ENCODE peak calls at places on chromosomes 2 and 18, in four cellular contexts. W is NCI-H69, M is G401, D is A549. B is an unnamed sample.

GRCh38 chr2:100422320-100422719 is 4.9 kb upstream of the CHST10 start:
- DNase-seq in M (peak; percentile 18), D (peak; percentile 50), W (peak; percentile 33), B (peak; percentile 62)

GRCh38 chr2:71534786-71535185 is 81.4 kb downstream of the DYSF start:
- DNase-seq in W (no peak), D (no peak), M (no peak), B (no peak)

GRCh38 chr2:55051026-55051866 is 995 bp upstream of the RTN4 start:
- DNase-seq in M (peak; percentile 56), W (peak; percentile 72), D (peak; percentile 96), B (no peak)

GRCh38 chr18:68417826-68418225 is 297.1 kb downstream of the TMX3 start:
- DNase-seq in W (no peak), D (no peak), M (no peak), B (no peak)

GRCh38 chr2:120867290-120868231 is 131.9 kb downstream of the GLI2 start:
- DNase-seq in W (peak; percentile 53), D (peak; percentile 49), M (peak; percentile 21), B (no peak)

GRCh38 chr2:86135653-86136052 is 29.6 kb downstream of the PTCD3 start:
- DNase-seq in D (no peak), M (no peak), W (no peak), B (no peak)

GRCh38 chr2:3115301-3116042 is 262.1 kb downstream of the EIPR1 start:
- DNase-seq in W (no peak), D (no peak), M (no peak), B (no peak)

GRCh38 chr2:191566347-191566746 is 111.6 kb upstream of the NABP1 start:
- DNase-seq in W (peak; percentile 42), D (peak; percentile 67), M (peak; percentile 25), B (peak; percentile 67)

GRCh38 chr2:205025580-205026240 is 480.4 kb downstream of the PARD3B start:
- DNase-seq in W (no peak), D (no peak), M (no peak), B (no peak)

GRCh38 chr18:8847066-8847755 is 141.9 kb downstream of the MTCL1 start:
- DNase-seq in M (no peak), D (no peak), W (no peak), B (no peak)

GRCh38 chr2:111668741-111669140 is 215.3 kb downstream of the ANAPC1 start:
- DNase-seq in D (no peak), W (no peak), M (no peak), B (no peak)

GRCh38 chr2:182103531-182103930 is 117.9 kb downstream of the PPP1R1C start:
- DNase-seq in D (no peak), W (no peak), M (no peak), B (no peak)

GRCh38 chr2:160075171-160075570 is 12.8 kb upstream of the PLA2R1 start:
- DNase-seq in W (no peak), D (peak; percentile 13), M (no peak), B (no peak)

GRCh38 chr18:68796936-68797690 is 767 bp upstream of the CCDC102B start:
- DNase-seq in D (no peak), W (peak; percentile 83), M (no peak), B (no peak)

GRCh38 chr2:73970850-73971471 is 13.7 kb upstream of the TET3 start:
- DNase-seq in D (no peak), M (peak; percentile 64), W (no peak), B (no peak)

GRCh38 chr18:74513883-74514205 is 17.7 kb downstream of the CNDP2 start:
- DNase-seq in W (no peak), D (no peak), M (no peak), B (no peak)

GRCh38 chr2:96762529-96763253 is 2.0 kb downstream of the CNNM4 start:
- DNase-seq in W (peak; percentile 12), D (no peak), M (peak; percentile 60), B (no peak)

GRCh38 chr2:105768176-105768575 is 23.5 kb downstream of the NCK2 start:
- DNase-seq in D (no peak), W (no peak), M (no peak), B (no peak)

GRCh38 chr2:219687266-219687665 is 59.8 kb downstream of the SLC4A3 start:
- DNase-seq in D (no peak), M (no peak), W (no peak), B (no peak)

GRCh38 chr2:40036241-40036640 is 257.2 kb upstream of the THUMPD2 start:
- DNase-seq in W (no peak), M (no peak), D (no peak), B (no peak)

GRCh38 chr2:178241852-178242551 is 47.7 kb downstream of the OSBPL6 start:
- DNase-seq in M (peak; percentile 89), D (peak; percentile 86), W (peak; percentile 79), B (no peak)

GRCh38 chr2:98324181-98324580 is 22.1 kb upstream of the CNGA3 start:
- DNase-seq in M (no peak), D (no peak), W (no peak), B (no peak)

GRCh38 chr18:55334875-55335274 is 253.1 kb downstream of the TCF4 start:
- DNase-seq in M (peak; percentile 83), D (no peak), W (peak; percentile 99), B (no peak)

GRCh38 chr2:23788100-23788499 is 138.8 kb downstream of the ATAD2B start:
- DNase-seq in W (no peak), M (no peak), D (no peak), B (no peak)

GRCh38 chr2:119691189-119691588 is 12.2 kb downstream of the TMEM177 start:
- DNase-seq in M (no peak), D (no peak), W (no peak), B (no peak)

GRCh38 chr2:241734208-241734466 is 293 bp upstream of the D2HGDH start:
- DNase-seq in D (no peak), M (no peak), W (no peak), B (no peak)

GRCh38 chr2:196823750-196824149 is 14.6 kb upstream of the C2orf66 start:
- DNase-seq in W (no peak), M (no peak), D (peak; percentile 45), B (no peak)

GRCh38 chr2:19474128-19474527 is 115.7 kb upstream of the OSR1 start:
- DNase-seq in D (no peak), M (no peak), W (no peak), B (peak; percentile 10)

GRCh38 chr2:15890936-15891905 is 49.1 kb upstream of the MYCN start:
- DNase-seq in D (peak; percentile 18), M (no peak), W (no peak), B (peak; percentile 25)

GRCh38 chr2:69789762-69790600 is 39.5 kb upstream of the GMCL1 start:
- DNase-seq in M (peak; percentile 9), D (no peak), W (no peak), B (no peak)

GRCh38 chr2:98870516-98871158 is 65.4 kb downstream of the CRACDL start:
- DNase-seq in W (peak; percentile 79), M (no peak), D (no peak), B (no peak)

GRCh38 chr18:13530879-13531387 is 195.4 kb downstream of the FAM210A start:
- DNase-seq in M (peak; percentile 65), D (peak; percentile 46), W (peak; percentile 40), B (peak; percentile 69)

GRCh38 chr2:109537565-109538221 is 76.1 kb downstream of the SEPTIN10 start:
- DNase-seq in W (no peak), M (no peak), D (no peak), B (no peak)

GRCh38 chr18:59372975-59373374 is 13.9 kb upstream of the LMAN1 start:
- DNase-seq in M (no peak), W (no peak), D (no peak), B (no peak)

GRCh38 chr2:200618590-200619021 is 32.8 kb downstream of the AOX1 start:
- DNase-seq in W (peak; percentile 8), M (no peak), D (peak; percentile 76), B (peak; percentile 3)

GRCh38 chr2:37903009-37903408 is 22.1 kb upstream of the RMDN2 start:
- DNase-seq in M (no peak), D (no peak), W (no peak), B (no peak)

GRCh38 chr18:9113468-9114149 is 11.1 kb downstream of the NDUFV2 start:
- DNase-seq in D (no peak), M (no peak), W (no peak), B (no peak)

GRCh38 chr2:70685771-70686171 is 82.2 kb downstream of the ADD2 start:
- DNase-seq in W (peak; percentile 86), M (peak; percentile 99), D (no peak), B (no peak)